ENCODE peak calls at places on chromosomes 4 and X, in seven cellular contexts. D, A, N, E, K, Z and I are unnamed samples.

GRCh38 chr4:138414202-138414601 is 172.1 kb upstream of the SLC7A11 start:
- DNase-seq in D (no peak), A (no peak), N (no peak), E (no peak), K (no peak), Z (no peak), I (no peak)

GRCh38 chr4:27648416-27648815 is 787.8 kb downstream of the STIM2 start:
- DNase-seq in D (no peak), A (no peak), N (no peak), E (no peak), K (no peak), Z (no peak), I (no peak)

GRCh38 chr4:16627999-16628398 is 270.4 kb downstream of the LDB2 start:
- DNase-seq in D (no peak), A (no peak), N (no peak), E (peak; percentile 55), K (no peak), Z (no peak), I (no peak)

GRCh38 chrX:26651755-26652154 is 435.8 kb downstream of the MAGEB5 start:
- DNase-seq in D (no peak), A (no peak), N (no peak), E (peak; percentile 2), K (peak; percentile 31), Z (peak; percentile 2), I (no peak)

GRCh38 chrX:11426712-11427081 is 133.5 kb downstream of the AMELX start:
- DNase-seq in D (no peak), A (no peak), N (no peak), E (no peak), K (no peak), Z (no peak), I (no peak)

GRCh38 chr4:19776929-19777328 is 474.8 kb upstream of the SLIT2 start:
- DNase-seq in D (no peak), A (no peak), N (no peak), E (no peak), K (no peak), Z (no peak), I (no peak)

GRCh38 chr4:7416745-7417432 is 17.8 kb downstream of the PSAPL1 start:
- DNase-seq in D (peak; percentile 58), A (no peak), N (peak; percentile 12), E (no peak), K (no peak), Z (no peak), I (no peak)

GRCh38 chr4:129138762-129139496 is 43.0 kb downstream of the C4orf33 start:
- DNase-seq in D (no peak), A (no peak), N (no peak), E (peak; percentile 56), K (no peak), Z (no peak), I (no peak)

GRCh38 chrX:153669174-153669890 is 4.3 kb downstream of the PNCK start:
- DNase-seq in D (peak; percentile 83), A (peak; percentile 28), N (peak; percentile 60), E (no peak), K (no peak), Z (peak; percentile 43), I (peak; percentile 60)

GRCh38 chr4:173170210-173170778 is 1.7 kb downstream of the GALNT7 start:
- DNase-seq in D (no peak), A (no peak), N (no peak), E (no peak), K (no peak), Z (peak; percentile 59), I (no peak)

GRCh38 chr4:173171987-173172386 is 3.4 kb downstream of the GALNT7 start:
- DNase-seq in D (no peak), A (no peak), N (no peak), E (no peak), K (no peak), Z (no peak), I (no peak)

GRCh38 chr4:173169178-173169427 is 492 bp downstream of the GALNT7 start:
- DNase-seq in D (no peak), A (no peak), N (no peak), E (no peak), K (no peak), Z (no peak), I (no peak)

GRCh38 chr4:173169428-173170209 is 1.0 kb downstream of the GALNT7 start:
- DNase-seq in D (peak; percentile 93), A (peak; percentile 36), N (peak; percentile 80), E (peak; percentile 64), K (peak; percentile 65), Z (peak; percentile 83), I (peak; percentile 76)

GRCh38 chr4:173171098-173171497 is 2.5 kb downstream of the GALNT7 start:
- DNase-seq in D (no peak), A (no peak), N (no peak), E (peak; percentile 62), K (peak; percentile 38), Z (peak; percentile 70), I (no peak)
- TF ChIP-seq CTCF in D (no peak), A (no peak), N (no peak), E (peak; percentile 55), K (peak; percentile 26), Z (peak; percentile 47), I (peak; percentile 34)

DNA sequence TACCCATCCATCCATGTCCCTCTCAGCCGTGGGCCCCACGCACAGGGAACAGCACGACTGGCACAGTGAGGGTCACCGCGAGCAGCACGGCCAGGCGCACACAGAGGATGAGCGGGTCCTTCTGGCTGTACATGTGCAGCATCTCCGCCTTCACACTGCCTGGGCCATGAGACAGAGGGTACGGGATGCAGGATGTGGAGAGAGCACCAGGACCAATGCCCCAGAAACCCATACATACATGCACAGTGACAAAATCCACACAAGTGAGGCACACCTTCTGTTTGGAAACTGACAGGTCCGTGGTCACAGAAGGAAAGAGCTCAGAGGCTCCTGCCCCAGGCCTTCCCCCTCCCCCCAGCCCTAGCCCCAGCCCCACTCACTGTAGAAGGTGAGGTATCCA is 9.5 kb downstream of the SLC38A5 start:
- DNase-seq in D (peak; percentile 68), A (no peak), N (no peak), E (no peak), K (no peak), Z (no peak), I (no peak)
- TF ChIP-seq CTCF in D (no peak), A (no peak), N (no peak), E (no peak), K (no peak), Z (no peak), I (no peak)

DNA sequence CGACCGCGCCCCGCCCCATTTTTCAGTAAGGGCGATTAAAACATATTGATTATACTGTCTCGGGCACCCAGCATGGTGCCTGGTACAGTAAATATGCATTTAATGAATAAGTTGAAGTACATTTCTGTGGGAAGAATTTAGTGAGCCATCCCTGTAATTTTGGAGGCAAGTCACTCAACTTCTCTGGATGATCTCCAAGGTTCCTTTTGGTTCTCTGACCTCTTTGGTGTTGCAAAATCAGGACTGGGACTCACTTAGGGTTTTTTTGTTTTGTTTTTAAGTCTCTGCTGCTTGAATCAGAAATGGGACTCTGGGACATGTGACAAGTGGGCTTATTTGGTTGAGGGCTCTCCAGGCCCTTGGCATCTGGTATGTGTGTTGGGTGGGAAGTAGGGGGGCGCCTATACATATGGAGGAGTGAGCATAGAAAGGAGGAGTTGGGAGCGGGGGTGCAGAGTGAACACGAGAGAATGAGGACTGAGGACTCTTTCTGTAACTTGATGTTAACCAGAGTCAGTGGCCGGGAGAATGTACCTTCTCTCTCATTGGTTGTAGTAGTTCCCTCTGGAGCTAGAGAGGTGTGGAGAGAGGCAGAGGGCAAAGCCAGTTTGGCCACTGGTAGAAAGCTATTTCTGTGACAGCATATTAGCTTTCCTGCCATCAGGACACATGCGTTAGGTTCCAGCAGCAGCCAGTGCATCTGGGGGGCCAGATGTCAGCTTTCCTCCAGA is 1.9 kb downstream of the ARHGAP10 start:
- DNase-seq in D (no peak), A (no peak), N (no peak), E (peak; percentile 34), K (no peak), Z (no peak), I (no peak)
- TF ChIP-seq CTCF in D (no peak), A (no peak), N (no peak), E (no peak), K (no peak), Z (peak; percentile 14), I (no peak)

GRCh38 chrX:77446029-77446585 is 1.1 kb upstream of the FGF16 start:
- DNase-seq in D (peak; percentile 85), A (no peak), N (no peak), E (no peak), K (no peak), Z (peak; percentile 30), I (peak; percentile 48)
- TF ChIP-seq CTCF in D (no peak), A (no peak), N (no peak), E (peak; percentile 21), K (no peak), Z (peak; percentile 60), I (peak; percentile 54)

GRCh38 chr4:24878256-24879016 is 34.4 kb downstream of the CCDC149 start:
- DNase-seq in D (no peak), A (no peak), N (no peak), E (no peak), K (no peak), Z (no peak), I (no peak)

GRCh38 chr4:24884925-24885324 is 27.9 kb downstream of the CCDC149 start:
- DNase-seq in D (no peak), A (no peak), N (no peak), E (no peak), K (no peak), Z (no peak), I (no peak)

GRCh38 chr4:24881508-24882071 is 31.3 kb downstream of the CCDC149 start:
- DNase-seq in D (no peak), A (no peak), N (no peak), E (peak; percentile 46), K (no peak), Z (no peak), I (no peak)

GRCh38 chr4:24876431-24876830 is 36.4 kb downstream of the CCDC149 start:
- DNase-seq in D (no peak), A (no peak), N (no peak), E (no peak), K (no peak), Z (no peak), I (no peak)

DNA sequence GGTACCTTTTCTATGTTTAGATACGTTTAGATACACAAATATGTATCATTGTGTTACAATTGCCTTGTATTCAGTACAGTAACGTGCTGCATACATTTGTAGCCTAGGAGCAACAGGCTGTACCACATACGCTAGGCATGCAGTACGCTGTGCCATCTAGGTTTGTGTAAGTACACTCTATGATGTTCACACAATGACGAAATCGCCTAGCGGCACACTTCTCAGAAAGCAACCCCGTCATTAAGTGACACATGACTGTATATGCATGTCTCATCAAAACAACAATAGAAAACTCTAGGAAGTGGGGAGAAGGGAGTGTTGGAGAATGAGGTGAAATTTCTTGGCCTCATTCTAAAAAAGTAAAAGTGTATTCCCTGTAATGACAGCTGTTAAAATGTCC is 32.7 kb downstream of the CCDC149 start:
- DNase-seq in D (no peak), A (no peak), N (no peak), E (peak; percentile 64), K (no peak), Z (no peak), I (no peak)
- TF ChIP-seq CTCF in D (no peak), A (no peak), N (no peak), E (no peak), K (no peak), Z (no peak), I (no peak)

GRCh38 chr4:78311306-78311705 is 240.3 kb upstream of the ANXA3 start:
- DNase-seq in D (no peak), A (no peak), N (no peak), E (no peak), K (no peak), Z (no peak), I (no peak)
- TF ChIP-seq CTCF in D (no peak), A (no peak), N (no peak), E (peak; percentile 12), K (no peak), Z (no peak), I (no peak)